ENCODE peak calls at places on chromosomes 5 and 9, in five cellular contexts. O is tibial nerve, N is transverse colon, I is testis, J is HCT116. Q is an unnamed sample.

GRCh38 chr5:157766441-157766840 is 22.9 kb downstream of the LSM11 start:
- DNase-seq in I (no peak), N (no peak), J (no peak), O (no peak), Q (no peak)

GRCh38 chr9:37295178-37295577 is 127.3 kb upstream of the GRHPR start:
- DNase-seq in J (no peak), I (no peak), O (no peak), N (no peak), Q (no peak)

GRCh38 chr9:104831681-104832080 is 67.8 kb downstream of the NIPSNAP3B start:
- DNase-seq in N (no peak), J (no peak), I (no peak), O (no peak), Q (no peak)

GRCh38 chr5:35183243-35183955 is 46.9 kb downstream of the PRLR start:
- DNase-seq in I (peak), O (peak), J (peak), N (peak), Q (peak)

GRCh38 chr5:171321447-171321846 is 12.4 kb downstream of the TLX3 start:
- DNase-seq in N (no peak), O (no peak), I (no peak), J (no peak), Q (no peak)

GRCh38 chr5:149940941-149941644 is 3.5 kb downstream of the PDE6A start:
- DNase-seq in O (no peak), N (no peak), I (no peak), J (no peak), Q (no peak)

GRCh38 chr9:127942152-127943010 is 4.7 kb upstream of the DPM2 start:
- DNase-seq in N (peak), I (peak), O (peak), J (no peak), Q (peak)

GRCh38 chr9:120710110-120710981 is 3.9 kb downstream of the MEGF9 start:
- DNase-seq in I (no peak), J (peak), O (no peak), N (no peak), Q (peak)

GRCh38 chr9:29211681-29212589 is 1638.7 kb upstream of the C9orf72 start:
- DNase-seq in I (peak), O (no peak), N (peak), J (no peak), Q (peak)

GRCh38 chr9:114151426-114151956 is 3.8 kb upstream of the COL27A1 start:
- DNase-seq in J (no peak), O (no peak), N (no peak), I (no peak), Q (no peak)

GRCh38 chr5:10049825-10050455 is 199.7 kb downstream of the ATPSCKMT start:
- DNase-seq in J (no peak), N (no peak), I (no peak), O (no peak), Q (no peak)

GRCh38 chr9:4792572-4793411 is at the start of gene RCL1:
- DNase-seq in I (peak), O (peak), N (peak), J (peak), Q (peak)
- TF ChIP-seq POLR2A in I (no peak), O (peak), N (peak), J (peak), Q (peak)

GRCh38 chr9:136901516-136902258 is 15.4 kb downstream of the TRAF2 start:
- DNase-seq in O (no peak), N (peak), I (peak), J (peak), Q (no peak)

GRCh38 chr9:136900988-136901515 is 14.7 kb downstream of the TRAF2 start:
- DNase-seq in J (no peak), O (no peak), N (no peak), I (no peak), Q (no peak)

GRCh38 chr9:136903041-136903554 is 16.8 kb downstream of the TRAF2 start:
- DNase-seq in N (no peak), J (no peak), O (no peak), I (no peak), Q (no peak)

GRCh38 chr9:136900556-136900955 is 14.2 kb downstream of the TRAF2 start:
- DNase-seq in O (no peak), I (no peak), J (no peak), N (no peak), Q (no peak)

GRCh38 chr9:136902259-136902821 is 16.0 kb downstream of the TRAF2 start:
- DNase-seq in I (peak), J (no peak), O (no peak), N (peak), Q (no peak)
- TF ChIP-seq POLR2A in I (no peak), J (no peak), O (no peak), N (peak), Q (no peak)

GRCh38 chr5:139402561-139403158 is 1.2 kb downstream of the SPATA24 start:
- DNase-seq in J (peak), N (peak), O (no peak), I (no peak), Q (peak)

GRCh38 chr5:139404484-139404840 is 573 bp upstream of the SPATA24 start:
- DNase-seq in N (no peak), O (no peak), J (no peak), I (no peak), Q (no peak)

GRCh38 chr5:139401546-139401945 is 2.3 kb downstream of the SPATA24 start:
- DNase-seq in I (no peak), J (no peak), N (no peak), O (no peak), Q (peak)

GRCh38 chr5:139403418-139403786 is 487 bp downstream of the SPATA24 start:
- DNase-seq in N (no peak), J (no peak), O (no peak), I (no peak), Q (no peak)

GRCh38 chr5:139403787-139404483 is at the start of gene SPATA24:
- DNase-seq in O (peak), I (peak), N (peak), J (peak), Q (peak)
- TF ChIP-seq POLR2A in O (no peak), I (no peak), N (peak), J (no peak), Q (peak)

GRCh38 chr9:126804696-126805545 is at the start of gene ZBTB43:
- DNase-seq in I (peak), N (peak), J (peak), O (peak), Q (peak)

GRCh38 chr9:126813072-126813471 is 8.2 kb downstream of the ZBTB43 start:
- DNase-seq in I (no peak), N (no peak), O (no peak), J (no peak), Q (no peak)

GRCh38 chr9:126805546-126806262 is 864 bp downstream of the ZBTB43 start:
- DNase-seq in O (no peak), N (peak), J (peak), I (peak), Q (peak)

GRCh38 chr9:126806336-126806735 is 1.5 kb downstream of the ZBTB43 start:
- DNase-seq in O (no peak), J (no peak), N (no peak), I (no peak), Q (peak)

GRCh38 chr9:126809068-126809467 is 4.2 kb downstream of the ZBTB43 start:
- DNase-seq in J (no peak), N (no peak), O (no peak), I (no peak), Q (no peak)
- TF ChIP-seq POLR2A in J (no peak), N (no peak), O (no peak), I (no peak), Q (no peak)

GRCh38 chr5:127863161-127863560 is 160.0 kb downstream of the CCDC192 start:
- DNase-seq in J (no peak), I (no peak), O (no peak), N (no peak), Q (no peak)
- TF ChIP-seq POLR2A in J (no peak), I (no peak), O (no peak), N (no peak), Q (no peak)

Q was measured in erythroblast.